ENCODE peak calls at places on chromosomes 4 and X, in four cellular contexts. U is AG09319, J is ovary, S is OCI-LY7. C is an unnamed sample.

GRCh38 chrX:120753413-120754251 is 122.0 kb downstream of the CT47B1 start:
- DNase-seq in U (no peak), J (no peak), S (peak), C (peak)

GRCh38 chrX:118523920-118524319 is 28.3 kb downstream of the DOCK11 start:
- DNase-seq in U (no peak), J (no peak), S (no peak), C (no peak)

GRCh38 chr4:55635760-55636621 is at the start of gene NMU:
- DNase-seq in U (no peak), J (no peak), S (no peak), C (peak)

GRCh38 chrX:56226980-56227379 is 5.2 kb upstream of the KLF8 start:
- DNase-seq in U (no peak), J (no peak), S (no peak), C (no peak)

GRCh38 chr4:13765535-13765934 is 138.0 kb upstream of the BOD1L1 start:
- DNase-seq in U (no peak), J (no peak), S (no peak), C (no peak)

GRCh38 chr4:14934704-14935390 is 67.4 kb upstream of the CPEB2 start:
- DNase-seq in U (no peak), J (no peak), S (no peak), C (no peak)

GRCh38 chr4:76630748-76631147 is 195.7 kb downstream of the SHROOM3 start:
- DNase-seq in U (no peak), J (no peak), S (no peak), C (no peak)

GRCh38 chr4:173264245-173264959 is 69.8 kb downstream of the HMGB2 start:
- DNase-seq in U (peak), J (peak), S (peak), C (no peak)

GRCh38 chr4:55170462-55170861 is 45.1 kb upstream of the KDR start:
- DNase-seq in U (no peak), J (no peak), S (no peak), C (no peak)

GRCh38 chr4:55121246-55121645 is 4.1 kb downstream of the KDR start:
- DNase-seq in U (no peak), J (no peak), S (no peak), C (no peak)

GRCh38 chr4:68905598-68906237 is 45.9 kb downstream of the UGT2A3 start:
- DNase-seq in U (no peak), J (no peak), S (no peak), C (no peak)

GRCh38 chrX:100512471-100512870 is 72.3 kb upstream of the TNMD start:
- DNase-seq in U (no peak), J (no peak), S (peak), C (no peak)

GRCh38 chr4:83852085-83852451 is 316.2 kb downstream of the GPAT3 start:
- DNase-seq in U (no peak), J (no peak), S (no peak), C (no peak)

GRCh38 chr4:118340109-118340508 is 12.7 kb downstream of the PRSS12 start:
- DNase-seq in U (no peak), J (no peak), S (no peak), C (no peak)

GRCh38 chr4:88759039-88759631 is 61.5 kb upstream of the NAP1L5 start:
- DNase-seq in U (no peak), J (no peak), S (no peak), C (no peak)

GRCh38 chr4:181819951-181820350 is 423.3 kb upstream of the TENM3 start:
- DNase-seq in U (no peak), J (no peak), S (no peak), C (no peak)

GRCh38 chr4:95985791-95986190 is 145.9 kb downstream of the PDHA2 start:
- DNase-seq in U (no peak), J (no peak), S (no peak), C (no peak)

GRCh38 chrX:48523682-48524081 is 2.1 kb downstream of the EBP start:
- DNase-seq in U (no peak), J (no peak), S (no peak), C (no peak)

GRCh38 chr4:110003401-110004187 is 90.9 kb downstream of the EGF start:
- DNase-seq in U (no peak), J (no peak), S (no peak), C (no peak)

GRCh38 chrX:20067709-20068315 is 48.9 kb downstream of the MAP7D2 start:
- DNase-seq in U (peak), J (peak), S (no peak), C (no peak)

GRCh38 chrX:151873096-151873495 is 39.6 kb upstream of the MAGEA4 start:
- DNase-seq in U (no peak), J (no peak), S (no peak), C (no peak)

GRCh38 chr4:8205749-8206611 is 6.9 kb downstream of the SH3TC1 start:
- DNase-seq in U (no peak), J (no peak), S (peak), C (peak)

GRCh38 chr4:104129243-104129642 is 365.5 kb downstream of the CXXC4 start:
- DNase-seq in U (no peak), J (no peak), S (no peak), C (no peak)

GRCh38 chr4:93830090-93830818 is 1.7 kb downstream of the ATOH1 start:
- DNase-seq in U (no peak), J (no peak), S (no peak), C (no peak)

GRCh38 chr4:38782452-38783108 is at the start of gene TLR10:
- DNase-seq in U (peak), J (peak), S (peak), C (no peak)

GRCh38 chr4:139861471-139861870 is 195.9 kb downstream of the MGST2 start:
- DNase-seq in U (no peak), J (no peak), S (no peak), C (no peak)
- TF ChIP-seq CTCF in U (no peak), J (no peak), S (no peak), C (no peak)

GRCh38 chr4:37670249-37670648 is 15.9 kb downstream of the RELL1 start:
- DNase-seq in U (no peak), J (no peak), S (no peak), C (no peak)
- TF ChIP-seq CTCF in U (no peak), J (no peak), S (no peak), C (no peak)

GRCh38 chrX:153494541-153495361 is at the start of gene BGN:
- DNase-seq in U (no peak), J (peak), S (no peak), C (no peak)

GRCh38 chrX:153494061-153494460 is 719 bp upstream of the BGN start:
- DNase-seq in U (no peak), J (no peak), S (no peak), C (no peak)

GRCh38 chrX:153495903-153496629 is 1.3 kb downstream of the BGN start:
- DNase-seq in U (no peak), J (no peak), S (no peak), C (no peak)

GRCh38 chrX:153493085-153493484 is 1.7 kb upstream of the BGN start:
- DNase-seq in U (no peak), J (no peak), S (no peak), C (no peak)

GRCh38 chrX:153495362-153495751 is 577 bp downstream of the BGN start:
- DNase-seq in U (no peak), J (peak), S (no peak), C (no peak)
- TF ChIP-seq CTCF in U (no peak), J (no peak), S (no peak), C (no peak)

DNA sequence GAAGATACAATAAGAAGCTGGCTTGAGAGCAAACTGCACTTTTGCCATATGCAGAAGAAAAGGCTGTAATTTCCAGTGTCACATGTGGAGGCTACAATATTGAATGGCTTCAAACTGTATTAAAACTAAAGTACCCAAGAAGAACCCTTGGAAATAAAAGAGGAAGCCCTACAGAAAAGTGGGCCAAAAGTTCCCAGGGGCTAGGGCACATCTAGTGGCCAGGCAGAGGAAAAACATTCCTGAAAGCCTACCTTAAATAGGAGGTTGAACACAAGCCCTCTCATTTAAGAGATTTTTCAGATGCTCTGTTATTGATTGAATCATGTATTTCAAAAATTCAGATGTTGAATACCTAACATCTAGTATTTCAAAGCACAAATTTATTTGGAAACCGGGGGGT is 40.6 kb upstream of the PRDX4 start:
- DNase-seq in U (no peak), J (no peak), S (no peak), C (no peak)
- TF ChIP-seq CTCF in U (no peak), J (no peak), S (peak), C (no peak)

C was measured in activated B cell treated with CpG ODN at 0.5 μM for 24 hours.